ENCODE peak calls at places on chromosomes 6 and 20, in seven cellular contexts. One of them, this sample, is unnamed.

GRCh38 chr20:21607971-21608735 is 94.3 kb upstream of the NKX2-2 start:
- DNase-seq in tibial nerve: no peak
- DNase-seq in cardiac muscle cell: no peak
- DNase-seq in CD8-positive, alpha-beta T cell: no peak
- DNase-seq in lower lobe of right lung: peak; percentile 68
- DNase-seq in fibroblast of lung: no peak
- DNase-seq in neural progenitor cell: no peak
- DNase-seq in this sample: peak; percentile 18

GRCh38 chr6:138692978-138693909 is 80.3 kb upstream of the CCDC28A start:
- DNase-seq in cardiac muscle cell: peak; percentile 74
- DNase-seq in CD8-positive, alpha-beta T cell: peak; percentile 3
- DNase-seq in lower lobe of right lung: peak; percentile 83
- DNase-seq in tibial nerve: peak; percentile 36
- DNase-seq in fibroblast of lung: peak; percentile 77
- DNase-seq in neural progenitor cell: peak; percentile 88
- DNase-seq in this sample: peak; percentile 29

GRCh38 chr6:20866940-20867630 is 332.8 kb downstream of the CDKAL1 start:
- DNase-seq in CD8-positive, alpha-beta T cell: no peak
- DNase-seq in tibial nerve: no peak
- DNase-seq in lower lobe of right lung: no peak
- DNase-seq in cardiac muscle cell: no peak
- DNase-seq in neural progenitor cell: peak; percentile 4
- DNase-seq in fibroblast of lung: peak; percentile 59
- DNase-seq in this sample: no peak

GRCh38 chr6:12280901-12281300 is 9.3 kb upstream of the EDN1 start:
- DNase-seq in cardiac muscle cell: no peak
- DNase-seq in neural progenitor cell: no peak
- DNase-seq in lower lobe of right lung: no peak
- DNase-seq in fibroblast of lung: peak; percentile 50
- DNase-seq in tibial nerve: no peak
- DNase-seq in CD8-positive, alpha-beta T cell: no peak
- DNase-seq in this sample: no peak

GRCh38 chr20:7195704-7196103 is 428.2 kb downstream of the BMP2 start:
- DNase-seq in tibial nerve: no peak
- DNase-seq in neural progenitor cell: no peak
- DNase-seq in cardiac muscle cell: peak; percentile 82
- DNase-seq in fibroblast of lung: peak; percentile 97
- DNase-seq in lower lobe of right lung: no peak
- DNase-seq in CD8-positive, alpha-beta T cell: no peak
- DNase-seq in this sample: no peak

GRCh38 chr6:135334169-135334568 is 153.1 kb downstream of the MYB start:
- DNase-seq in neural progenitor cell: no peak
- DNase-seq in lower lobe of right lung: no peak
- DNase-seq in fibroblast of lung: peak; percentile 52
- DNase-seq in tibial nerve: no peak
- DNase-seq in CD8-positive, alpha-beta T cell: no peak
- DNase-seq in cardiac muscle cell: peak; percentile 23
- DNase-seq in this sample: no peak

GRCh38 chr20:51492167-51493092 is 50.1 kb downstream of the NFATC2 start:
- DNase-seq in CD8-positive, alpha-beta T cell: no peak
- DNase-seq in tibial nerve: no peak
- DNase-seq in neural progenitor cell: peak; percentile 26
- DNase-seq in cardiac muscle cell: peak; percentile 88
- DNase-seq in fibroblast of lung: peak; percentile 77
- DNase-seq in lower lobe of right lung: peak; percentile 77
- DNase-seq in this sample: no peak

GRCh38 chr6:134516582-134516981 is 198.7 kb upstream of the SGK1 start:
- DNase-seq in CD8-positive, alpha-beta T cell: no peak
- DNase-seq in tibial nerve: no peak
- DNase-seq in neural progenitor cell: no peak
- DNase-seq in lower lobe of right lung: no peak
- DNase-seq in cardiac muscle cell: peak; percentile 31
- DNase-seq in fibroblast of lung: no peak
- DNase-seq in this sample: no peak

GRCh38 chr20:61343934-61344333 is 91.9 kb downstream of the CDH4 start:
- DNase-seq in tibial nerve: no peak
- DNase-seq in cardiac muscle cell: no peak
- DNase-seq in fibroblast of lung: no peak
- DNase-seq in neural progenitor cell: no peak
- DNase-seq in CD8-positive, alpha-beta T cell: no peak
- DNase-seq in lower lobe of right lung: no peak
- DNase-seq in this sample: no peak

GRCh38 chr6:25169551-25170335 is 109.4 kb upstream of the CARMIL1 start:
- DNase-seq in neural progenitor cell: no peak
- DNase-seq in lower lobe of right lung: no peak
- DNase-seq in fibroblast of lung: peak; percentile 71
- DNase-seq in CD8-positive, alpha-beta T cell: no peak
- DNase-seq in tibial nerve: no peak
- DNase-seq in cardiac muscle cell: no peak
- DNase-seq in this sample: no peak

GRCh38 chr20:20562507-20562906 is 149.9 kb downstream of the RALGAPA2 start:
- DNase-seq in tibial nerve: no peak
- DNase-seq in cardiac muscle cell: no peak
- DNase-seq in fibroblast of lung: no peak
- DNase-seq in neural progenitor cell: no peak
- DNase-seq in CD8-positive, alpha-beta T cell: no peak
- DNase-seq in lower lobe of right lung: no peak
- DNase-seq in this sample: no peak

GRCh38 chr20:62215991-62216635 is 4.0 kb downstream of the HRH3 start:
- DNase-seq in neural progenitor cell: no peak
- DNase-seq in lower lobe of right lung: no peak
- DNase-seq in cardiac muscle cell: no peak
- DNase-seq in tibial nerve: no peak
- DNase-seq in fibroblast of lung: no peak
- DNase-seq in CD8-positive, alpha-beta T cell: no peak
- DNase-seq in this sample: no peak

GRCh38 chr6:157800420-157801237 is 22.4 kb upstream of the SNX9 start:
- DNase-seq in fibroblast of lung: peak; percentile 69
- DNase-seq in cardiac muscle cell: peak; percentile 69
- DNase-seq in tibial nerve: no peak
- DNase-seq in neural progenitor cell: no peak
- DNase-seq in lower lobe of right lung: no peak
- DNase-seq in CD8-positive, alpha-beta T cell: no peak
- DNase-seq in this sample: no peak

GRCh38 chr6:3396503-3397180 is 60.2 kb downstream of the SLC22A23 start:
- DNase-seq in fibroblast of lung: no peak
- DNase-seq in tibial nerve: no peak
- DNase-seq in neural progenitor cell: no peak
- DNase-seq in cardiac muscle cell: no peak
- DNase-seq in CD8-positive, alpha-beta T cell: no peak
- DNase-seq in lower lobe of right lung: no peak
- DNase-seq in this sample: no peak

GRCh38 chr6:11525468-11526155 is 11.9 kb upstream of the TMEM170B start:
- DNase-seq in fibroblast of lung: no peak
- DNase-seq in neural progenitor cell: no peak
- DNase-seq in cardiac muscle cell: peak; percentile 91
- DNase-seq in tibial nerve: peak; percentile 18
- DNase-seq in CD8-positive, alpha-beta T cell: no peak
- DNase-seq in lower lobe of right lung: no peak
- DNase-seq in this sample: no peak

GRCh38 chr6:160692369-160692959 is 9.6 kb upstream of the PLG start:
- DNase-seq in cardiac muscle cell: no peak
- DNase-seq in CD8-positive, alpha-beta T cell: no peak
- DNase-seq in lower lobe of right lung: no peak
- DNase-seq in fibroblast of lung: no peak
- DNase-seq in neural progenitor cell: no peak
- DNase-seq in tibial nerve: no peak
- DNase-seq in this sample: no peak

GRCh38 chr6:166501246-166501645 is 85.2 kb downstream of the RAMACL start:
- DNase-seq in fibroblast of lung: no peak
- DNase-seq in lower lobe of right lung: no peak
- DNase-seq in neural progenitor cell: no peak
- DNase-seq in CD8-positive, alpha-beta T cell: no peak
- DNase-seq in tibial nerve: no peak
- DNase-seq in cardiac muscle cell: no peak
- DNase-seq in this sample: no peak

GRCh38 chr6:90078513-90079289 is 184.4 kb downstream of the GJA10 start:
- DNase-seq in neural progenitor cell: no peak
- DNase-seq in tibial nerve: no peak
- DNase-seq in cardiac muscle cell: peak; percentile 74
- DNase-seq in fibroblast of lung: peak; percentile 83
- DNase-seq in lower lobe of right lung: no peak
- DNase-seq in CD8-positive, alpha-beta T cell: no peak
- DNase-seq in this sample: no peak

GRCh38 chr6:117615981-117616961 is 14.0 kb upstream of the GOPC start:
- DNase-seq in neural progenitor cell: peak; percentile 39
- DNase-seq in fibroblast of lung: peak; percentile 96
- DNase-seq in tibial nerve: no peak
- DNase-seq in lower lobe of right lung: no peak
- DNase-seq in cardiac muscle cell: peak; percentile 31
- DNase-seq in CD8-positive, alpha-beta T cell: peak; percentile 18
- DNase-seq in this sample: no peak

GRCh38 chr6:14799928-14800327 is 445.9 kb upstream of the JARID2 start:
- DNase-seq in neural progenitor cell: peak; percentile 85
- DNase-seq in lower lobe of right lung: peak; percentile 52
- DNase-seq in tibial nerve: no peak
- DNase-seq in fibroblast of lung: peak; percentile 71
- DNase-seq in cardiac muscle cell: peak; percentile 94
- DNase-seq in CD8-positive, alpha-beta T cell: no peak
- DNase-seq in this sample: peak; percentile 69

GRCh38 chr6:113439861-113440260 is 417.3 kb upstream of the MARCKS start:
- DNase-seq in CD8-positive, alpha-beta T cell: no peak
- DNase-seq in cardiac muscle cell: no peak
- DNase-seq in neural progenitor cell: peak; percentile 72
- DNase-seq in lower lobe of right lung: no peak
- DNase-seq in tibial nerve: no peak
- DNase-seq in fibroblast of lung: no peak
- DNase-seq in this sample: no peak

GRCh38 chr20:54398814-54399213 is 76.6 kb upstream of the DOK5 start:
- DNase-seq in cardiac muscle cell: no peak
- DNase-seq in lower lobe of right lung: no peak
- DNase-seq in tibial nerve: no peak
- DNase-seq in neural progenitor cell: no peak
- DNase-seq in CD8-positive, alpha-beta T cell: no peak
- DNase-seq in fibroblast of lung: no peak
- DNase-seq in this sample: no peak

DNA sequence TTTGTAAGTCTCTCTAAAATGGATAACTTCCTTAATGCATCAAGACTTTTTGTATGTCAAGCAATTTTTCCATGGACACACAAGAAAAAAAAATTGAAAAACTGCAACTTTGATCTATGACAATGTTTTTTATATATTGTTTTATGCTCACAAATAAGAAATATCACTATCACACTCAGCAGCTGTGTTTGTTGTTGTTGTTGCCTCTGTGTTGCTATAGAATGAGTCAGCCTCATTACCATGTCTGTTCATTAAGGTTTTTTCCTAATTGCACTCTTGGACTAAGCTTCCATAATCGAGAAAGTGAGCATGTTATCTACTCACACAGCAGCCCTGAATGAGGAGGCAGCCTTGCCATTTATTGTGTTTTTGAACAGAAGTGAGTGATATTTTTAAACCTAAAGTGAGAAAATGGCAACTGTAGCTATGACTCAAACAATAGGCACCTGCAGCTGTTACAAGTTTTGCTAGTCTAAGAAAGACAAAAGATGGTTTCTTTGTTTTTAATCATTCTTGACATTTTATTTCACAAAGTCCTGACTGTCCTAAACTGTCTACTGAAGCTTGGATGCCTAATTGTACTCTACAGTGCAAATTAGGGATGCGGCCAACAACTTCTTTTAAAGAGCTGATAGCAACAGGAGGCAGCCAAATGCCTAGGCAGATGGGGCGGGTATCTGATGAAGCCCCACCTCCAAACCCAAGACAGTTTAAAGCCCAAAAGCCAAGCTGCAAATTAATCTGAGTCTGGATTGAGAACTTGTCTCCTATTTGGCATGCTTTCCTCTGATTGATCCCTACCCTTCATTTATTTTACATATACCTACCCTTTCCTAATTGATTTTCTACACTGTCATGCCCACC is 77.9 kb upstream of the DOK5 start:
- DNase-seq in fibroblast of lung: peak; percentile 13
- DNase-seq in cardiac muscle cell: no peak
- DNase-seq in CD8-positive, alpha-beta T cell: no peak
- DNase-seq in lower lobe of right lung: no peak
- DNase-seq in neural progenitor cell: peak; percentile 17
- DNase-seq in tibial nerve: no peak
- DNase-seq in this sample: no peak
- H3K4me1 ChIP-seq in fibroblast of lung: no peaks in the 10 kb centered on the region
- H3K4me1 ChIP-seq in cardiac muscle cell: no peaks in the 10 kb centered on the region
- H3K4me1 ChIP-seq in CD8-positive, alpha-beta T cell: no peaks in the 10 kb centered on the region
- H3K4me1 ChIP-seq in lower lobe of right lung: no peaks in the 10 kb centered on the region
- H3K4me1 ChIP-seq in neural progenitor cell: peaks cover 5% of the 10 kb centered on the region
- H3K4me1 ChIP-seq in tibial nerve: no peaks in the 10 kb centered on the region
- H3K4me1 ChIP-seq in this sample: no peaks in the 10 kb centered on the region

GRCh38 chr20:58783515-58783914 is 67.2 kb downstream of the GNAS-AS1 start:
- DNase-seq in fibroblast of lung: no peak
- DNase-seq in cardiac muscle cell: no peak
- DNase-seq in lower lobe of right lung: no peak
- DNase-seq in neural progenitor cell: no peak
- DNase-seq in CD8-positive, alpha-beta T cell: no peak
- DNase-seq in tibial nerve: no peak
- DNase-seq in this sample: no peak
- H3K27me3 ChIP-seq in fibroblast of lung: peaks cover 11% of the 10 kb centered on the region
- H3K27me3 ChIP-seq in cardiac muscle cell: no peaks in the 10 kb centered on the region
- H3K27me3 ChIP-seq in lower lobe of right lung: peaks cover 26% of the 10 kb centered on the region
- H3K27me3 ChIP-seq in neural progenitor cell: no peaks in the 10 kb centered on the region
- H3K27me3 ChIP-seq in CD8-positive, alpha-beta T cell: no peaks in the 10 kb centered on the region
- H3K27me3 ChIP-seq in tibial nerve: peaks cover 13% of the 10 kb centered on the region
- H3K27me3 ChIP-seq in this sample: peaks cover 2% of the 10 kb centered on the region

GRCh38 chr6:52787917-52788316 is 15.7 kb downstream of the GSTA1 start:
- DNase-seq in tibial nerve: no peak
- DNase-seq in lower lobe of right lung: no peak
- DNase-seq in CD8-positive, alpha-beta T cell: no peak
- DNase-seq in cardiac muscle cell: no peak
- DNase-seq in fibroblast of lung: no peak
- DNase-seq in neural progenitor cell: no peak
- DNase-seq in this sample: no peak
- H3K4me3 ChIP-seq in tibial nerve: no peak overlapping the region
- H3K4me3 ChIP-seq in lower lobe of right lung: no peak overlapping the region
- H3K4me3 ChIP-seq in CD8-positive, alpha-beta T cell: no peak overlapping the region
- H3K4me3 ChIP-seq in cardiac muscle cell: no peak overlapping the region
- H3K4me3 ChIP-seq in fibroblast of lung: no peak overlapping the region
- H3K4me3 ChIP-seq in neural progenitor cell: no peak overlapping the region
- H3K4me3 ChIP-seq in this sample: no peak overlapping the region

GRCh38 chr20:36847009-36847709 is 28.8 kb upstream of the TLDC2 start:
- DNase-seq in tibial nerve: peak; percentile 65
- DNase-seq in fibroblast of lung: peak; percentile 92
- DNase-seq in lower lobe of right lung: no peak
- DNase-seq in CD8-positive, alpha-beta T cell: no peak
- DNase-seq in cardiac muscle cell: peak; percentile 95
- DNase-seq in neural progenitor cell: peak; percentile 78
- DNase-seq in this sample: no peak

GRCh38 chr20:36848078-36848660 is 27.8 kb upstream of the TLDC2 start:
- DNase-seq in cardiac muscle cell: peak; percentile 74
- DNase-seq in tibial nerve: no peak
- DNase-seq in lower lobe of right lung: no peak
- DNase-seq in fibroblast of lung: peak; percentile 96
- DNase-seq in CD8-positive, alpha-beta T cell: no peak
- DNase-seq in neural progenitor cell: no peak
- DNase-seq in this sample: no peak

GRCh38 chr20:36847710-36848040 is 28.3 kb upstream of the TLDC2 start:
- DNase-seq in lower lobe of right lung: no peak
- DNase-seq in CD8-positive, alpha-beta T cell: no peak
- DNase-seq in fibroblast of lung: no peak
- DNase-seq in tibial nerve: no peak
- DNase-seq in cardiac muscle cell: no peak
- DNase-seq in neural progenitor cell: no peak
- DNase-seq in this sample: no peak

GRCh38 chr20:36848677-36849076 is 27.3 kb upstream of the TLDC2 start:
- DNase-seq in fibroblast of lung: no peak
- DNase-seq in tibial nerve: no peak
- DNase-seq in cardiac muscle cell: no peak
- DNase-seq in CD8-positive, alpha-beta T cell: no peak
- DNase-seq in neural progenitor cell: no peak
- DNase-seq in lower lobe of right lung: no peak
- DNase-seq in this sample: no peak

GRCh38 chr20:36845288-36845969 is 30.5 kb upstream of the TLDC2 start:
- DNase-seq in lower lobe of right lung: no peak
- DNase-seq in CD8-positive, alpha-beta T cell: no peak
- DNase-seq in fibroblast of lung: no peak
- DNase-seq in tibial nerve: no peak
- DNase-seq in neural progenitor cell: peak; percentile 32
- DNase-seq in cardiac muscle cell: no peak
- DNase-seq in this sample: peak; percentile 55
- H3K4me1 ChIP-seq in lower lobe of right lung: peaks cover 70% of the 10 kb centered on the region
- H3K4me1 ChIP-seq in CD8-positive, alpha-beta T cell: peaks cover 18% of the 10 kb centered on the region
- H3K4me1 ChIP-seq in fibroblast of lung: peaks cover 50% of the 10 kb centered on the region
- H3K4me1 ChIP-seq in tibial nerve: peaks cover 86% of the 10 kb centered on the region
- H3K4me1 ChIP-seq in neural progenitor cell: peaks cover 28% of the 10 kb centered on the region
- H3K4me1 ChIP-seq in cardiac muscle cell: peaks cover 11% of the 10 kb centered on the region
- H3K4me1 ChIP-seq in this sample: peaks cover 4% of the 10 kb centered on the region

This sample was measured in BE2C.